ENCODE peak calls at places on chromosomes 2 and 18, in six cellular contexts. G, J, T, Y, F and N are unnamed samples.

GRCh38 chr2:1675633-1676032 is 68.7 kb downstream of the PXDN start:
- DNase-seq in Y (no peak), T (no peak), J (peak), F (peak), G (no peak), N (no peak)

GRCh38 chr18:42614619-42615293 is 500.7 kb downstream of the RIT2 start:
- DNase-seq in T (no peak), G (no peak), Y (no peak), J (no peak), F (no peak), N (no peak)

GRCh38 chr2:1884933-1885580 is 140.7 kb upstream of the PXDN start:
- DNase-seq in J (no peak), T (no peak), G (no peak), Y (no peak), F (no peak), N (no peak)

GRCh38 chr2:219314804-219315468 is 5.7 kb upstream of the PTPRN start:
- DNase-seq in G (no peak), J (no peak), Y (no peak), F (no peak), T (no peak), N (no peak)

GRCh38 chr2:209191139-209191538 is 232.7 kb upstream of the MAP2 start:
- DNase-seq in J (no peak), T (no peak), G (no peak), F (no peak), Y (no peak), N (no peak)

GRCh38 chr2:98768765-98769476 is 38.0 kb upstream of the MGAT4A start:
- DNase-seq in G (no peak), J (no peak), F (no peak), T (no peak), Y (no peak), N (peak)

GRCh38 chr2:134029478-134029877 is 224.4 kb upstream of the MGAT5 start:
- DNase-seq in F (no peak), J (no peak), Y (no peak), G (no peak), T (no peak), N (no peak)

GRCh38 chr2:201127128-201127521 is 11.2 kb downstream of the CFLAR start:
- DNase-seq in J (no peak), G (no peak), T (no peak), F (no peak), Y (no peak), N (no peak)

GRCh38 chr2:235746257-235746934 is 252.6 kb downstream of the AGAP1 start:
- DNase-seq in G (no peak), F (peak), T (peak), J (peak), Y (no peak), N (peak)

GRCh38 chr2:199467462-199467822 is 9.7 kb upstream of the SATB2 start:
- DNase-seq in Y (no peak), G (no peak), T (no peak), J (no peak), F (no peak), N (no peak)

GRCh38 chr18:8839285-8839684 is 133.9 kb downstream of the MTCL1 start:
- DNase-seq in Y (no peak), F (peak), T (no peak), J (no peak), G (no peak), N (no peak)

GRCh38 chr2:116510117-116510671 is 1304.3 kb upstream of the DDX18 start:
- DNase-seq in F (no peak), G (no peak), T (no peak), Y (no peak), J (no peak), N (no peak)

GRCh38 chr2:225468131-225468530 is 68.6 kb downstream of the NYAP2 start:
- DNase-seq in F (no peak), Y (no peak), T (no peak), G (no peak), J (no peak), N (no peak)

GRCh38 chr2:67567866-67568265 is 170.7 kb downstream of the ETAA1 start:
- DNase-seq in F (no peak), T (no peak), G (no peak), J (no peak), Y (no peak), N (no peak)